ENCODE peak calls at places on chromosomes 11 and 22, in eight cellular contexts. X is HCT116, U is hepatocyte, A is neural progenitor cell, R is GM23248, M is PC-3, D is OCI-LY7, C is SK-N-SH. N is an unnamed sample.

GRCh38 chr11:12765428-12765827 is 91.2 kb downstream of the TEAD1 start:
- DNase-seq in X (no peak), U (peak; percentile 24), A (no peak), R (no peak), M (no peak), D (peak; percentile 11), C (no peak), N (no peak)

GRCh38 chr11:68328374-68329091 is 16.1 kb downstream of the LRP5 start:
- DNase-seq in X (no peak), U (peak; percentile 68), A (peak; percentile 88), R (no peak), M (no peak), D (peak; percentile 10), C (peak; percentile 87), N (no peak)

GRCh38 chr11:125112235-125112604 is 794 bp upstream of the TMEM218 start:
- DNase-seq in X (no peak), U (no peak), A (no peak), R (no peak), M (no peak), D (no peak), C (no peak), N (no peak)

GRCh38 chr11:64339319-64339718 is 685 bp upstream of the CCDC88B start:
- DNase-seq in X (no peak), U (no peak), A (no peak), R (no peak), M (no peak), D (no peak), C (no peak), N (no peak)

GRCh38 chr11:75743711-75744563 is 24.6 kb upstream of the DGAT2 start:
- DNase-seq in X (no peak), U (no peak), A (no peak), R (no peak), M (no peak), D (no peak), C (no peak), N (no peak)

GRCh38 chr11:72037554-72038311 is 39.0 kb downstream of the IL18BP start:
- DNase-seq in X (no peak), U (no peak), A (no peak), R (peak; percentile 56), M (no peak), D (peak; percentile 89), C (no peak), N (no peak)

GRCh38 chr22:46107089-46107664 is 43.1 kb upstream of the PPARA start:
- DNase-seq in X (no peak), U (no peak), A (no peak), R (peak; percentile 44), M (no peak), D (no peak), C (peak; percentile 79), N (no peak)

GRCh38 chr22:36344106-36344827 is 43.5 kb downstream of the MYH9 start:
- DNase-seq in X (no peak), U (no peak), A (no peak), R (no peak), M (no peak), D (no peak), C (no peak), N (no peak)

GRCh38 chr11:67404515-67405195 is 772 bp downstream of the TBC1D10C start:
- DNase-seq in X (no peak), U (no peak), A (no peak), R (no peak), M (no peak), D (no peak), C (no peak), N (no peak)

GRCh38 chr11:93921695-93922468 is 71.5 kb upstream of the VSTM5 start:
- DNase-seq in X (peak; percentile 60), U (peak; percentile 76), A (peak; percentile 81), R (peak; percentile 74), M (peak; percentile 92), D (peak; percentile 30), C (peak; percentile 58), N (peak; percentile 50)

GRCh38 chr11:11318961-11319360 is 34.1 kb downstream of the CSNK2A3 start:
- DNase-seq in X (no peak), U (no peak), A (no peak), R (no peak), M (no peak), D (peak; percentile 32), C (no peak), N (no peak)

GRCh38 chr22:42577623-42578240 is 24.0 kb downstream of the SERHL2 start:
- DNase-seq in X (no peak), U (no peak), A (no peak), R (no peak), M (no peak), D (no peak), C (no peak), N (no peak)

GRCh38 chr22:18118345-18118915 is 7.8 kb downstream of the TUBA8 start:
- DNase-seq in X (no peak), U (no peak), A (no peak), R (no peak), M (no peak), D (no peak), C (no peak), N (no peak)

GRCh38 chr11:131694526-131695424 is 324.4 kb downstream of the NTM start:
- DNase-seq in X (peak; percentile 13), U (peak; percentile 93), A (peak; percentile 88), R (peak; percentile 86), M (peak; percentile 81), D (peak; percentile 44), C (peak; percentile 86), N (peak; percentile 65)

DNA sequence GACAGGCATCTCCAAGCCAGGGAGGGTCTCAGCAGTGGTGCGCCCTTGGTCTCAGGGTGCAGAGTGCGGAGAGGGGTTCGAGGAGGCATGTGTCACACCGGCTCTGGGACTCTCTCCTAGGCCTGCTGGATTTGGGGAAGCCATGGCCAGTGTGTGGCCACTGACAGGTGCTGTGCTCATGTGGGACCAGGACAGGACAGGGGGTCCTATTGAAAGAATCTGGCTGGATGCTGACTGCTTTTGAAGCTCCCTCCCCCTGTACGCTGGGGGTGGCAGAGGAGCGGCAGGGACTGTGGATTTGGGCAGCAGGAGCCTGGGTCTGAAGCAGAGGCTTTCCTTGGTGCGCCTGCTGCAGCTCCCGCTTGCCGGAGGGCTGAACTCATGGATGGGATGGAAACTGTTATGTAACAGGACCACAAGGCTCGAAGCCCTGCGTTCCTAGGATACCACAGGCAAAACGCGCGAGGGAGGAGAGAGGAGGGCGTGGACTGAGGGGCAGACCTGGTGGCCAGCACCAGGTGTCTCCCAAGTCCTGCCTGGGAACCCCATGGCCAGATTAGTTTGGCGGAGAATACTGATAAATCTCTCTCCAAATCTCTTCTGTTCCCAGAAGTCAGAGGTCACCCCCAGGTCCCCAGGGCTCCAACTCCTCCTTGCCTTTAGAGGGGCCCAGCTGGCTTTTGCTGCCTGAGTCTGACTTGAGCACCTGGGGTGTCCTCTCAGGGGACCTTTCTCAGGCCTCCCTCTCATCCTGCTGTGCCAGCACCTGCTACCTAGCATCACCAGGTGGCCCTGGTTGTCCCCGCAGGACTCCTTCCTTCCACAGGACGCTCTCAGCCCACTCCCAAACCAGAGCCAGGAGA is 13.8 kb upstream of the TEF start:
- DNase-seq in X (no peak), U (peak; percentile 47), A (peak; percentile 51), R (peak; percentile 77), M (no peak), D (no peak), C (no peak), N (no peak)
- H3K4me2 ChIP-seq in X (peak overlapping the region; percentile 82), U (peak overlapping the region; percentile 65), A (no peak overlapping the region), R (peak overlapping the region; percentile 82), M (peak overlapping the region; percentile 64), D (no peak overlapping the region), C (peak overlapping the region; percentile 71), N (no peak overlapping the region)

DNA sequence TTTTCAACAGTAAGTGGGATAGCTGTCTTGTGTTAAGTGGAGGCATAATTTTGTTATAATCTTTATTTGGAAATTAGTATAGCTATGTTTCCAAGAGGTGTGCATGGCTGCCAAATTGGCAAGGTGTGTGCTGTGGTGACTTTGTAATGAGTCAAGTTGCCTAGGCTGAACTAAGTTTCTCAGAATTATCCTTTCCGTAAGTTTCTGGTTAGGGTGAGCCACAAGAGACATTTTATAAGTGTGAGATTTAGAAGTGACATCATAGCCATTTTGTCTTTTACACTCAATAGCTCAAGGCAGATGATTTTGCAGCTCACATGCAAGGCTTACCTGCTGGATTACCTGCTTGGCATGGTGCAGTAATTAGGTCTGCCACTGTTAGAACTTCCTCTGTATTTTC is 90.3 kb downstream of the C11orf87 start:
- DNase-seq in X (no peak), U (no peak), A (no peak), R (peak; percentile 23), M (no peak), D (no peak), C (no peak), N (no peak)
- TF ChIP-seq EZH2phosphoT487 in X (no peak), U (no peak), A (no peak), R (no peak), M (no peak), D (no peak), C (no peak), N (no peak)

DNA sequence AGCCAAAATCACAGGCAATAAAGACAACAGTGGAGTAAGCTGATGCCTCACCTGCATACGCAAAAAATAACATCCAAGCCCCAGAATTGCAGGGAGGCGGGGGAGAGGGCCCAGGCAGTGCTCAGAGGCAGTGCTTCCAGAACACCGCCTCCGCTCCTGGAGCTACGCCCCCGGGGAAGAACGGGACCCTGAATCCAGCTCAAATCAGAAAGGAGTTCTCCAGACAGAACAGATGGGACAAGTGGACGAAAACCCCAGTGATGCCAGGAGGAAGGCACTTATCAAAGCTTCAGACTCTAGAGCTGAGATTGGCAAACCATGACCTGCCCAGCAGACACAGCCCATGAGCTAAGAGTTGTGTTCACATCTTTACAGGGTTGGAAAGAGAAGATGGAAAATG is 683.9 kb downstream of the TBC1D22A start:
- DNase-seq in X (no peak), U (no peak), A (no peak), R (no peak), M (no peak), D (no peak), C (no peak), N (no peak)
- H3K9me3 ChIP-seq in X (no peaks in the 10 kb centered on the region), U (no peaks in the 10 kb centered on the region), A (peaks cover 8% of the 10 kb centered on the region), R (no peaks in the 10 kb centered on the region), M (no peaks in the 10 kb centered on the region), D (no peaks in the 10 kb centered on the region), C (no peaks in the 10 kb centered on the region), N (no peaks in the 10 kb centered on the region)

DNA sequence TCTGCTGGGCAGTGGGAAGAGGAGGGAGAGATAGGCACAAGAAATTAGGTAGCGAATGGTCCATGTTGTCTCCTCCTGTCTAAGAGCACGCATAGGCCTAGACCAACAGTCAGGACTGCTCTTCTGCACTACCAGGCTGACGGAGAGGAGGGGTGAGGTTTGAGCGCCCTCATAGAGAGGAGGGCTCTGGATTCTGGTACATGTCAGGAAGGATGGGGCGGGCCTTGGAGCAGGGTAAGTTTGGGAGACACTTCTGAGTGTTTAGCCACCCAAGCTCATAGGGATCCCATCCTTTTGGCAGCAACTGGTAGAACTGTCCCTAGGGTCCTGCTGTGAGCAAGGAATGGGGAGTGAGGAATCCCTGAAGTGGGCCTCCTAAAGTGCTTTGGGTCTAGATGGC is 60.4 kb downstream of the KCNC1 start:
- DNase-seq in X (no peak), U (no peak), A (no peak), R (no peak), M (no peak), D (no peak), C (no peak), N (no peak)
- H3K4me2 ChIP-seq in X (no peak overlapping the region), U (no peak overlapping the region), A (no peak overlapping the region), R (no peak overlapping the region), M (no peak overlapping the region), D (no peak overlapping the region), C (no peak overlapping the region), N (no peak overlapping the region)